ENCODE peak calls at places on chromosomes 4 and X, in nine cellular contexts. Q is upper lobe of left lung, S is IMR-90, E is stomach, J is right lobe of liver, D is ovary, K is testis, F is transverse colon, L is sigmoid colon. X is an unnamed sample.

GRCh38 chr4:98794565-98795205 is 134.2 kb downstream of the EIF4E start:
- DNase-seq in Q (no peak), E (no peak), J (no peak), F (no peak), L (no peak), D (no peak), S (peak), K (no peak), X (no peak)

GRCh38 chr4:6250235-6250983 is 19.2 kb upstream of the WFS1 start:
- DNase-seq in F (no peak), E (no peak), L (no peak), K (no peak), D (no peak), J (no peak), S (peak), Q (no peak), X (peak)

GRCh38 chr4:24656906-24657305 is 72.6 kb upstream of the DHX15 start:
- DNase-seq in E (no peak), S (no peak), F (no peak), L (no peak), K (no peak), D (no peak), Q (no peak), J (no peak), X (no peak)

GRCh38 chr4:81445196-81445595 is 26.5 kb downstream of the RASGEF1B start:
- DNase-seq in F (no peak), K (no peak), Q (no peak), S (peak), J (no peak), E (no peak), L (no peak), D (no peak), X (no peak)

GRCh38 chrX:103688949-103689348 is 2.5 kb upstream of the MORF4L2 start:
- DNase-seq in D (no peak), Q (no peak), J (no peak), E (no peak), S (peak), K (no peak), L (no peak), F (no peak), X (no peak)

GRCh38 chrX:54708404-54708803 is 89.7 kb downstream of the ITIH6 start:
- DNase-seq in E (no peak), F (no peak), L (no peak), K (no peak), Q (no peak), D (no peak), S (no peak), J (peak), X (no peak)

GRCh38 chrX:52923781-52924241 is 26.7 kb downstream of the FAM156B start:
- DNase-seq in Q (no peak), F (peak), K (no peak), S (peak), D (no peak), J (no peak), E (peak), L (peak), X (no peak)

GRCh38 chrX:108366644-108367406 is 71.4 kb downstream of the COL4A6 start:
- DNase-seq in F (no peak), L (no peak), D (no peak), J (no peak), S (no peak), Q (no peak), K (no peak), E (no peak), X (no peak)

GRCh38 chr4:144808034-144808433 is 162.1 kb downstream of the HHIP start:
- DNase-seq in D (no peak), F (no peak), K (no peak), J (no peak), E (no peak), L (no peak), S (no peak), Q (no peak), X (no peak)

GRCh38 chrX:25976683-25977310 is 161.3 kb upstream of the MAGEB18 start:
- DNase-seq in K (no peak), Q (no peak), J (no peak), S (no peak), E (no peak), F (no peak), L (no peak), D (no peak), X (no peak)

GRCh38 chr4:79686976-79687375 is 278.9 kb upstream of the GK2 start:
- DNase-seq in K (no peak), D (no peak), E (no peak), J (no peak), L (no peak), F (no peak), S (no peak), Q (no peak), X (no peak)

GRCh38 chr4:74516321-74516720 is 71.4 kb downstream of the AREG start:
- DNase-seq in E (no peak), D (no peak), S (peak), F (no peak), L (no peak), K (no peak), Q (no peak), J (no peak), X (no peak)

DNA sequence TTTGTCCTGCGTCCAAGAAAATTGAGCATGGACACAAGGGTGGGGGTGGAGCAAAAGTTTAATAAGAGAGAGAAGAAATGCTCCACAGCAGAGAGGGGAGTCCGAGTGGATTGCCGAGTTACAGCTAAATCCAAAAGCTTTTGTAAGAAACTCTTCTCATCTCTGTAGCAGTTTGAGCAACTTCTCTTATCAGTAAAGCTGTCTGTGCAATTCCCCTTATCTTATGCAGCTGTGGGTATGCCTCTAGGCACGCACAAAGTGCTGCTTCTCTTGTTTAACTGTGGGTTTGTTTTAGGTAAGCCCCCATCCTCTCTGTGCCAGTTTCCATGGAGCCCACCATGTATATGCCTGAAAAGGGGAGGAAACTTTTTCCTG is 44.8 kb downstream of the HMGB2 start:
- DNase-seq in K (no peak), J (no peak), D (no peak), F (no peak), Q (no peak), L (no peak), E (no peak), S (peak), X (no peak)
- TF ChIP-seq POLR2A in K (no peak), J (no peak), D (no peak), F (no peak), Q (no peak), L (no peak), E (no peak), S (no peak), X (no peak)

GRCh38 chr4:76301068-76301774 is 5.3 kb upstream of the STBD1 start:
- DNase-seq in K (no peak), E (no peak), J (no peak), L (no peak), F (no peak), Q (no peak), D (no peak), S (peak), X (peak)
- TF ChIP-seq POLR2A in K (no peak), E (no peak), J (peak), L (no peak), F (no peak), Q (no peak), D (no peak), S (no peak), X (peak)

GRCh38 chrX:9515973-9516538 is 51.2 kb downstream of the TBL1X start:
- DNase-seq in L (no peak), J (no peak), F (no peak), Q (no peak), E (no peak), S (no peak), K (peak), D (no peak), X (no peak)
- TF ChIP-seq POLR2A in L (no peak), J (no peak), F (no peak), Q (no peak), E (no peak), S (no peak), K (no peak), D (no peak), X (no peak)

DNA sequence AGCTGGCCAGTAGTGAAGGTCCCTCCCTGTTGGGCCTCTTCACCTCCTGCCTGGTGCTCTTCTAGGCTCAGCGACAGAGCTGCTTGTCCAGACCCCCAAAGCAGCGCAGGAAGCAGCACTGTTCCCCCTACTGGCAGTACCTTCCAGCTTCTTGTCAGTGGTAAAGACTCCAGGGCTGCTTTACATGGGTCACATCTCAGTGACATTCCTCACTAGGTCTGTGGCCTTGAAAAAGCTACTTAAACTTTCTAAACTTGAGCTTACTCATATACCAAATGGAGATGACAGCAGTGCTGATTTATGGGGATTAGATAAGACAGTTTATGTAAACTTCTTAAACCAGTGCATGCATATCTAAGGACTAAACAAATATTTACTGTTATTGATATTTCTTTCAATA is 117.3 kb downstream of the FAT4 start:
- DNase-seq in S (peak), E (no peak), L (no peak), Q (no peak), D (no peak), F (no peak), J (no peak), K (no peak), X (no peak)
- TF ChIP-seq POLR2A in S (no peak), E (no peak), L (no peak), Q (no peak), D (no peak), F (no peak), J (no peak), K (no peak), X (no peak)

DNA sequence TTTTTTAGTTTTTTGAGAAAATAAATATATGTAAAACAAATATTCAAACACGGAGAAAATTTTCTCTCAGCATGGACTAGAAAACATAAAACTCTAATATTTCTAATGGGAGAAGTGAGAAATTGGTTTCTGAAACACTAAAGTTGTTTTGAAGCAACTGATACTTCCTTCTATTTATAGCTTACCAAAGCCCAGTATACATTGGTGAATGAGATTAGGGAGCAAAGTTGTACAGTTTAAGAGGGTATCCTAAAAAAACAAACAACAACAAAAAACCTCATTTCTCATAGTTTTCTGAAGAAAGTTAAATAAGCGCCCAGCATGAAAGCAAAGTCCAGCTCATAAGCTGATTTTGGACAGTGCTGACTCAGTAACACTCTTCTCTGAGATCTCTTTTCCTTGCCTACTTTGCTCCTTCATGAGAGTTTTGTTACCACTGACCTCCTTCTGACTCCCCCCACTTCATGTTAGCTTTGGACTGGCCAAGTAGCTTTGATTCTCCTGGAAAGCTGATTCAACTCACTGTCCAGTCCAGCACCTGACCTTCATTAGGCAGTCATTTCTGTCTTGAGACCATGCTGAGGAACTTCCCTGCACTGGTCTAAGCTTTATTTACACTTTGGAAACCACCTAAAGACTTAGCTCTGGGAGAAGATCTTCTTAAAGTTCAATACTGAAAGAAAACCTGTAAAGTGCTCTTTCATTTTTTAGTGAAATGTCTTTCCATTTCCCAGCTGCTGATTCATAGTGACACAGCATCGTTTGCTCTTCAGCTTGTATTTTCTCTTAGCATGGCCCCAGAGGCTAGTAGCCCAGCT is 21.8 kb upstream of the P2RY10 start:
- DNase-seq in K (no peak), L (no peak), E (no peak), S (no peak), D (no peak), Q (no peak), J (no peak), F (no peak), X (no peak)
- TF ChIP-seq POLR2A in K (no peak), L (no peak), E (no peak), S (no peak), D (no peak), Q (no peak), J (no peak), F (no peak), X (no peak)